ENCODE peak calls at places on chromosomes 3 and 15, in four cellular contexts. G is psoas muscle; P is naive thymus-derived CD4-positive, alpha-beta T cell; W is SJSA1. O is an unnamed sample.

GRCh38 chr3:173650596-173650995 is 253.1 kb downstream of the NLGN1 start:
- DNase-seq in W (no peak), P (no peak), G (no peak), O (no peak)

GRCh38 chr15:87682527-87682926 is 574.0 kb downstream of the NTRK3 start:
- DNase-seq in W (no peak), P (no peak), G (no peak), O (no peak)

GRCh38 chr3:60954049-60954448 is 297.2 kb downstream of the FHIT start:
- DNase-seq in W (no peak), G (no peak), P (no peak), O (peak; percentile 10)

GRCh38 chr3:196064006-196064405 is 17.9 kb downstream of the TFRC start:
- DNase-seq in G (no peak), P (no peak), W (no peak), O (no peak)

GRCh38 chr3:136074546-136074945 is 109.0 kb downstream of the PPP2R3A start:
- DNase-seq in P (no peak), W (no peak), G (no peak), O (no peak)

GRCh38 chr3:44893097-44893496 is 18.7 kb downstream of the TGM4 start:
- DNase-seq in P (no peak), W (no peak), G (no peak), O (no peak)

GRCh38 chr15:81062937-81063336 is 62.2 kb downstream of the TLNRD1 start:
- DNase-seq in G (no peak), P (no peak), W (no peak), O (no peak)

GRCh38 chr3:148439254-148439822 is 258.4 kb upstream of the AGTR1 start:
- DNase-seq in P (no peak), W (no peak), G (no peak), O (no peak)

GRCh38 chr3:139533781-139534443 is 5.6 kb downstream of the RBP1 start:
- DNase-seq in P (no peak), G (no peak), W (peak; percentile 49), O (peak; percentile 76)

GRCh38 chr3:57164217-57164605 is 942 bp downstream of the IL17RD start:
- DNase-seq in P (no peak), W (no peak), G (peak; percentile 36), O (no peak)

GRCh38 chr3:128502-128901 is 68.1 kb upstream of the CHL1 start:
- DNase-seq in G (no peak), W (no peak), P (no peak), O (no peak)

GRCh38 chr3:132378-132777 is 64.2 kb upstream of the CHL1 start:
- DNase-seq in P (no peak), G (no peak), W (no peak), O (no peak)

GRCh38 chr3:132904-133303 is 63.7 kb upstream of the CHL1 start:
- DNase-seq in G (no peak), W (no peak), P (no peak), O (no peak)

GRCh38 chr3:131163-131889 is 65.2 kb upstream of the CHL1 start:
- DNase-seq in G (no peak), P (no peak), W (no peak), O (no peak)
- H3K27ac ChIP-seq in G (no peak overlapping the region), P (no peak overlapping the region), W (no peak overlapping the region), O (no peak overlapping the region)

GRCh38 chr3:25429441-25429907 is 1.4 kb downstream of the RARB start:
- DNase-seq in W (no peak), P (no peak), G (no peak), O (no peak)
- H3K4me1 ChIP-seq in W (peaks cover 41% of the 10 kb centered on the region), P (no peaks in the 10 kb centered on the region), G (peaks cover 20% of the 10 kb centered on the region), O (peaks cover 5% of the 10 kb centered on the region)

GRCh38 chr15:57427367-57427821 is 51.1 kb downstream of the CGNL1 start:
- DNase-seq in G (peak; percentile 24), P (no peak), W (no peak), O (no peak)
- H3K27ac ChIP-seq in G (no peak overlapping the region), P (no peak overlapping the region), W (peak overlapping the region; percentile 18), O (no peak overlapping the region)

DNA sequence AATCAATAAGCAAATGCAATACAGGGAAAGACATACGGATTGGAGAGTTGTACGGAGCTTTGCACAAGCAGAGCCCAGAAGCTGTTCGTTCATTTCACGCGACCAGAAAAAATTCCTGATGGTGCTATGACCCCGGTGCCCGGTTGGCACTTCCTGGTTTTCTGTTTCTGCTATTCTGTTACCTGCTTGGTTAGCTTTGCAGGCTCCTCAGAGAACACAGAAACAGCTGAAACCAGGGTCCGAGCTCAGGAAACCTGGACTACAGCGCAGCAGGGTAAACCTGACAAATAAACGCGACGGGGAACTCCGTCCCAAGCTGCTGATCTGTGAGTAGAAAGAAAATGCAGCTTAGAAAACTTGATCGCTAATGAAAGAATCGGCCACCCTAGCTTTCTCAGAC is 893 bp downstream of the CNTN3 start:
- DNase-seq in W (no peak), P (no peak), G (no peak), O (no peak)
- H3K4me1 ChIP-seq in W (no peaks in the 10 kb centered on the region), P (no peaks in the 10 kb centered on the region), G (no peaks in the 10 kb centered on the region), O (peaks cover 15% of the 10 kb centered on the region)

GRCh38 chr3:184552863-184553262 is 8.7 kb upstream of the EPHB3 start:
- DNase-seq in G (no peak), P (no peak), W (no peak), O (no peak)
- H3K27ac ChIP-seq in G (no peak overlapping the region), P (no peak overlapping the region), W (no peak overlapping the region), O (no peak overlapping the region)

GRCh38 chr3:98556164-98557130 is 24.7 kb downstream of the GPR15 start:
- DNase-seq in G (no peak), P (no peak), W (peak; percentile 88), O (no peak)
- H3K4me1 ChIP-seq in G (no peaks in the 10 kb centered on the region), P (no peaks in the 10 kb centered on the region), W (peaks cover 38% of the 10 kb centered on the region), O (no peaks in the 10 kb centered on the region)

DNA sequence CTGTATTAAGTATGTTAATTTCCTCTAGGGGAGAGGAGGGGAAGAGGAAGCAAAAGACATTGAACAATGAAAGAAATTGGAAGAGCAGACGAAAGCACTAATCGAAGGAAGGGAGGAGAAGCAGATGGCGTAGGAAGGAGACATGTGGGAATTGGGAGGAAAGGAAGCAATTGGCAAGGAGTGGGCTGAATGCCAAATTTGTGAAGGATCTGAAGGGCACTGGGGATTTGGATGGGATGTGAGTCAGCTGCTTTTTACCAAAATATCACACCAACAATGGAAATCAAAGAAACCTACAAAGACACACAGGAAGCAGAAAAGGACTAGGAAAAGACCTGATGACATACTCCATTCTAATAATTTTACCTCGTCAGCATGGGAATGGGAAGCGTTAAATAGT is 1029.8 kb downstream of the ROBO1 start:
- DNase-seq in G (no peak), P (no peak), W (no peak), O (peak; percentile 97)
- H3K27ac ChIP-seq in G (no peak overlapping the region), P (no peak overlapping the region), W (no peak overlapping the region), O (peak overlapping the region; percentile 76)

GRCh38 chr3:8186213-8186612 is 315.4 kb upstream of the LMCD1 start:
- DNase-seq in G (no peak), W (no peak), P (no peak), O (no peak)
- H3K4me1 ChIP-seq in G (no peaks in the 10 kb centered on the region), W (no peaks in the 10 kb centered on the region), P (no peaks in the 10 kb centered on the region), O (no peaks in the 10 kb centered on the region)